ENCODE peak calls at places on chromosome 1, in four cellular contexts. S is effector memory CD4-positive, alpha-beta T cell; N is CD4-positive, alpha-beta T cell; F is PC-3. E is an unnamed sample.

GRCh38 chr1:73824065-73824464 is 373.9 kb downstream of the LRRIQ3 start:
- DNase-seq in S (no peak), N (no peak), F (peak; percentile 47), E (no peak)

GRCh38 chr1:38614861-38615260 is 244.7 kb downstream of the RRAGC start:
- DNase-seq in S (no peak), N (no peak), F (no peak), E (no peak)

GRCh38 chr1:165631403-165632151 is 543 bp downstream of the MGST3 start:
- DNase-seq in S (peak; percentile 17), N (peak; percentile 14), F (peak; percentile 92), E (peak; percentile 11)

GRCh38 chr1:21284206-21285137 is 5.8 kb downstream of the ECE1 start:
- DNase-seq in S (no peak), N (no peak), F (no peak), E (no peak)

GRCh38 chr1:149986486-149987296 is 23.8 kb downstream of the OTUD7B start:
- DNase-seq in S (no peak), N (no peak), F (peak; percentile 31), E (no peak)

GRCh38 chr1:26597629-26598039 is 68.1 kb downstream of the RPS6KA1 start:
- DNase-seq in S (no peak), N (no peak), F (peak; percentile 81), E (no peak)

GRCh38 chr1:36306902-36307456 is 811 bp downstream of the SH3D21 start:
- DNase-seq in S (peak; percentile 90), N (peak; percentile 90), F (peak; percentile 98), E (peak; percentile 91)

GRCh38 chr1:197910120-197911110 is 6.8 kb upstream of the LHX9 start:
- DNase-seq in S (no peak), N (no peak), F (no peak), E (no peak)

GRCh38 chr1:167974698-167975097 is 37.8 kb upstream of the MPC2 start:
- DNase-seq in S (no peak), N (no peak), F (no peak), E (no peak)

GRCh38 chr1:211829343-211830054 is 1.1 kb downstream of the LPGAT1 start:
- DNase-seq in S (no peak), N (no peak), F (no peak), E (no peak)

GRCh38 chr1:208533746-208534603 is 289.8 kb upstream of the PLXNA2 start:
- DNase-seq in S (no peak), N (no peak), F (no peak), E (no peak)

GRCh38 chr1:203320546-203321272 is 15.4 kb downstream of the BTG2 start:
- DNase-seq in S (peak; percentile 73), N (peak; percentile 80), F (no peak), E (peak; percentile 48)

GRCh38 chr1:83761084-83761760 is 237.7 kb downstream of the TTLL7 start:
- DNase-seq in S (no peak), N (no peak), F (no peak), E (no peak)

GRCh38 chr1:44926311-44926781 is 60.0 kb downstream of the EIF2B3 start:
- DNase-seq in S (no peak), N (no peak), F (no peak), E (no peak)

GRCh38 chr1:244280859-244281258 is 170.8 kb downstream of the ADSS2 start:
- DNase-seq in S (no peak), N (no peak), F (peak; percentile 78), E (no peak)

GRCh38 chr1:43786975-43787374 is 79.6 kb downstream of the ST3GAL3 start:
- DNase-seq in S (no peak), N (no peak), F (no peak), E (no peak)

GRCh38 chr1:76625887-76626286 is 241.4 kb upstream of the ST6GALNAC5 start:
- DNase-seq in S (no peak), N (no peak), F (no peak), E (no peak)

GRCh38 chr1:208101661-208102431 is 142.3 kb downstream of the PLXNA2 start:
- DNase-seq in S (no peak), N (no peak), F (no peak), E (no peak)

GRCh38 chr1:2639203-2639602 is 6.4 kb upstream of the MMEL1 start:
- DNase-seq in S (no peak), N (no peak), F (no peak), E (no peak)

GRCh38 chr1:60942291-60942690 is 140.1 kb upstream of the NFIA start:
- DNase-seq in S (no peak), N (no peak), F (peak; percentile 87), E (no peak)

DNA sequence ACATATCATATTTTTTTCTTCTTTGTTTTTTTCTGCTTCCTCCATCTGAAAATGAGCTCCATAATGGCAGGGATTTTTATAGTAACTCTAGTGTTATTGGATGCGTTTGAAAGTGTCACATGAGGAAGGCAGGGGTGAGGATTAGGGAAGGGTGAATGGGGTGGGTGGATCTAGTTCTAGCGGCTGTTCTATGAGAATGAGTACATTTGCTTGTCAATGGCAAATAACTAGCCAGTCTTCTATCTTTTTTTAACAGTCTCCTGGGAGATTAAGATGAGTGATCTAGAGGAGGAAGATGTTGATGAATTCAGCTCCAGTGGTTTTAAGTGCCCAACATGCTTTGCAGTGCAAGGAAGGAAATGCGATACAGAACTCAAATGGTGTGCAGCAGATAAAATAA is 5.8 kb downstream of the OR14I1 start:
- DNase-seq in S (no peak), N (no peak), F (no peak), E (no peak)
- H3K9me3 ChIP-seq in S (no peaks in the 10 kb centered on the region), N (no peaks in the 10 kb centered on the region), F (no peaks in the 10 kb centered on the region), E (no peaks in the 10 kb centered on the region)

GRCh38 chr1:4305526-4306301 is 348.7 kb upstream of the AJAP1 start:
- DNase-seq in S (no peak), N (no peak), F (no peak), E (no peak)
- H3K9me3 ChIP-seq in S (no peaks in the 10 kb centered on the region), N (no peaks in the 10 kb centered on the region), F (no peaks in the 10 kb centered on the region), E (no peaks in the 10 kb centered on the region)

DNA sequence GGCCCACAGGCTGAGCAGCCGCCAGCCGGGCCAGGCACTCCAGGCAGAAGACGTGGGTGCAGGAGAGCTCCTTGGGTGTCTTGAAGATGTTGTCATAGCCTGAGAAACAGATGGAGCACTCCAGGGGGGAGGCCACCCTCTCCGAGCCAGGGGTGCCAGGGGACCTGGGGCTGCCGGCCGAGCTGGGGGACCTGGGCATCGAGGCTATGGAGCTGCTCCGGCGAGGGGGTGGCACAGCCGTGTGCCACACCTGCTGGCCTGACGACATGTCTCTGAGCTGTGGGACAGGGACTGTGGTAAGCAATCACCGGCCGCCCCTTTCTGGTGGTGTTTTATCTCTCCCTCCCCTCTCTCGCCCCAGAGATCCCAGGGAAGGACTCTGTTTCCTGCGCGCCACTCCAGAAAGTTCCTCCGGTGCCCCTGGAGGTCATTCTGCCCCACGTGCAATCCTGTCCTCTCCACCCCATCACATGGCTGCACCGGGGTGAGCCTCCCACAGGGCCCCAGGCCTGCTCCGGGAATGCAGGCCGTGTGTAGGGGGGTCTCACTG is 1.7 kb downstream of the RNF223 start:
- DNase-seq in S (no peak), N (no peak), F (no peak), E (no peak)
- H3K9me3 ChIP-seq in S (no peaks in the 10 kb centered on the region), N (no peaks in the 10 kb centered on the region), F (no peaks in the 10 kb centered on the region), E (no peaks in the 10 kb centered on the region)

GRCh38 chr1:42240964-42241755 is 76.6 kb upstream of the GUCA2A start:
- DNase-seq in S (no peak), N (no peak), F (no peak), E (no peak)
- H3K9me3 ChIP-seq in S (no peaks in the 10 kb centered on the region), N (peaks cover 28% of the 10 kb centered on the region), F (no peaks in the 10 kb centered on the region), E (peaks cover 3% of the 10 kb centered on the region)

GRCh38 chr1:4088676-4089075 is 188.6 kb upstream of the C1orf174 start:
- DNase-seq in S (no peak), N (no peak), F (no peak), E (no peak)

GRCh38 chr1:4091996-4092395 is 191.9 kb upstream of the C1orf174 start:
- DNase-seq in S (no peak), N (no peak), F (no peak), E (no peak)

GRCh38 chr1:4090556-4090955 is 190.5 kb upstream of the C1orf174 start:
- DNase-seq in S (no peak), N (no peak), F (no peak), E (no peak)

GRCh38 chr1:4089421-4090175 is 189.5 kb upstream of the C1orf174 start:
- DNase-seq in S (no peak), N (no peak), F (no peak), E (no peak)

DNA sequence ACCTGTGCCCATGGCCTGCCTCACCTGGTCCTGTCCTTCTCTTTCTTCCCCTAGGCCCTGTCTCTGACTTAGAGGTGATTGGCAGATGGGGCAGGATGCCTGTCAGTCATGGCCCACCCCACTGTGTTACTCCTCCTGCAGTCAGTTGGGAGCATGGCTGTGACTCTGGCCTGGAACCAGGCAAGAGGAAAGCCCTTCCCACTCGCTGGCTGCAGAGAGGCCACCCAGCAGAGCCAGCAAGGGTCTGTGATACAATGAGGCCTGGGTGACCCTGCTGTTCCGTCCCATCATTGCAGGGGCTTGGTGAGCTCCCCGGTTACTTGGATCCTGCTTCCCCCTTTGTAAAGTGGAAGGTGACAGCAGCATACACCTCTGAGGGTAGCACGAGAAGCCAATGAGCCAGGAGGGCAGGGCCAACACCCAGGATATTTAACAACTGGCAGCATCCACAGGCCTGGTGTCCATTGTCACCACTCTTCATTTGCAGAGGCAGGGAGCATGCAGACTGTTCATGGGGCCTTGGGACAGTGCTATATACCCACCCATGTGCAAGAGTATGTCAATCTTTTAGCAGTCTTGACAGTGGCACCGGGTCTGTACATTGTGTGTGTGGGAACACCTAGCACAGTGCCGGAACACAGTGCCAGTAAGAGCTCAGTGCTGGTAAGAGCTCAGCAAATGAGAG is 191.0 kb upstream of the C1orf174 start:
- DNase-seq in S (no peak), N (no peak), F (no peak), E (no peak)
- H3K9me3 ChIP-seq in S (no peaks in the 10 kb centered on the region), N (no peaks in the 10 kb centered on the region), F (no peaks in the 10 kb centered on the region), E (no peaks in the 10 kb centered on the region)

DNA sequence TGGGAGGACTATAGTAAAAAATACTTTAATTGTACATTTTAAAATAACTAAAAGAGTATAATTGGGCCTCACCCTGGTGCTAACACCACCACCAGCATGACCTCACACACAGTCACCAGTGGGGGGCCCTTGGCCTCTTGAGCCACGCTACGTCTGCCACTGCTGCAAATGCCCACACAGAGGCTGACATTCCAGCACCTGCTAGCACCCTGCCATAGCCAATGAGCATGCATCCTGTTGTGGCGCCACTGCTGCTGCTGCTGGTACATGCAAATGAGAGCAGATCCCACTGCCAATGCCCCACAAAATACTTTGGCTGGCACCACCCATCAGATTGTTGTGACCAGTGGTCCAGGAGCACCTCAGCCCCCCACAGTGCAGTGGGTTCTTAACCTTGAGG is 31.5 kb upstream of the TNR start:
- DNase-seq in S (no peak), N (no peak), F (no peak), E (no peak)
- H3K9me3 ChIP-seq in S (no peaks in the 10 kb centered on the region), N (no peaks in the 10 kb centered on the region), F (no peaks in the 10 kb centered on the region), E (no peaks in the 10 kb centered on the region)

GRCh38 chr1:117087686-117088085 is 27.6 kb downstream of the TTF2 start:
- DNase-seq in S (no peak), N (no peak), F (no peak), E (no peak)

DNA sequence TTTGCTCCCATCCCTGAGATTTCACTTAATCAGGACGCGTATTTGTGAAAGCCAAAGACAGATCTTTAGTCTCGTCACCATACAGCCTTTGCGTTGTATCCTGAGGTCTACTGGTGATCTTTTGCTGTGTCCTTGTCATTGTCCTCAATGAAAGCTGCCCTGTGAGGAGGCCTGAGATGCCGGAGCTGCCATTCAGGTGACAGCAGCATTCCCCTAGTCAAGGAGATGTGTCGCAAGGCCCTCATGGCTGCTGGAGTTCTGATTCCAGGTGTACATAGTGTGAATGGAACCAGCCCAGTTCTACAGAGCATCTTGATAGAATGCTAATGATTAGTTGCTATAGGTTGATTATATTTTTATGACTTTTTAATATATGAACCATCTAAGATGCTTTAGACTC is 24.1 kb downstream of the TTF2 start:
- DNase-seq in S (no peak), N (no peak), F (no peak), E (no peak)
- H3K9me3 ChIP-seq in S (no peaks in the 10 kb centered on the region), N (no peaks in the 10 kb centered on the region), F (no peaks in the 10 kb centered on the region), E (no peaks in the 10 kb centered on the region)